ENCODE peak calls at places on chromosomes 3 and 15, in four cellular contexts. N is mesendoderm, F is IMR-90, Y is GM12878. C is an unnamed sample.
A peak's percentile ranks its signal among the peaks of the same experiment; 100 is the strongest.

GRCh38 chr3:64666171-64666581 is 21.6 kb downstream of the ADAMTS9 start:
- DNase-seq in N (no peak), Y (no peak), F (no peak), C (no peak)

GRCh38 chr3:13451301-13451673 is 28.8 kb upstream of the HDAC11 start:
- DNase-seq in N (no peak), F (peak; percentile 7), Y (no peak), C (no peak)

GRCh38 chr3:121749276-121750086 is at the start of gene GOLGB1:
- DNase-seq in F (peak; percentile 100), Y (peak; percentile 100), N (peak; percentile 100), C (peak; percentile 100)

GRCh38 chr3:149959443-149959842 is 11.3 kb downstream of the PFN2 start:
- DNase-seq in F (peak; percentile 34), Y (no peak), N (no peak), C (no peak)

GRCh38 chr15:78405336-78405924 is 32.6 kb upstream of the IREB2 start:
- DNase-seq in N (peak; percentile 40), Y (no peak), F (no peak), C (no peak)

GRCh38 chr3:89889386-89889785 is 782.0 kb downstream of the EPHA3 start:
- DNase-seq in Y (no peak), F (no peak), N (peak; percentile 92), C (no peak)

GRCh38 chr3:158097141-158097540 is 9.1 kb downstream of the SHOX2 start:
- DNase-seq in N (no peak), Y (no peak), F (no peak), C (no peak)

GRCh38 chr3:141825216-141826011 is 51.0 kb upstream of the ATP1B3 start:
- DNase-seq in Y (no peak), F (no peak), N (no peak), C (no peak)

GRCh38 chr3:171264758-171265157 is 195.4 kb downstream of the TNIK start:
- DNase-seq in F (no peak), N (no peak), Y (no peak), C (no peak)

GRCh38 chr3:138371070-138371950 is 22.9 kb downstream of the MRAS start:
- DNase-seq in N (no peak), F (no peak), Y (peak; percentile 64), C (no peak)

GRCh38 chr3:159781867-159782266 is 206.8 kb upstream of the IL12A start:
- DNase-seq in N (no peak), Y (no peak), F (no peak), C (no peak)

GRCh38 chr3:37986479-37987314 is 3.9 kb upstream of the VILL start:
- DNase-seq in F (no peak), N (peak; percentile 63), Y (no peak), C (no peak)

GRCh38 chr3:55897573-55898224 is 410.6 kb upstream of the WNT5A start:
- DNase-seq in Y (no peak), N (peak; percentile 83), F (peak; percentile 21), C (peak; percentile 19)

GRCh38 chr15:76012021-76012551 is at the start of gene NRG4:
- DNase-seq in F (peak; percentile 6), Y (no peak), N (no peak), C (no peak)

GRCh38 chr3:188202358-188203138 is 48.6 kb downstream of the LPP start:
- DNase-seq in F (no peak), Y (no peak), N (peak; percentile 77), C (no peak)

GRCh38 chr3:187856567-187856966 is 111.3 kb upstream of the BCL6 start:
- DNase-seq in F (no peak), Y (no peak), N (no peak), C (no peak)

GRCh38 chr3:100877286-100877685 is 115.9 kb downstream of the ABI3BP start:
- DNase-seq in N (no peak), Y (no peak), F (no peak), C (no peak)

GRCh38 chr3:188497021-188497420 is 343.1 kb downstream of the LPP start:
- DNase-seq in F (peak; percentile 25), N (peak; percentile 13), Y (no peak), C (no peak)

GRCh38 chr15:51448592-51449494 is 107.4 kb downstream of the GLDN start:
- DNase-seq in N (no peak), F (peak; percentile 10), Y (no peak), C (no peak)

GRCh38 chr3:110293660-110294059 is 778.0 kb upstream of the NECTIN3 start:
- DNase-seq in F (peak; percentile 37), Y (no peak), N (no peak), C (peak; percentile 5)

GRCh38 chr15:47801522-47801921 is 84.2 kb downstream of the SEMA6D start:
- DNase-seq in F (no peak), N (no peak), Y (no peak), C (no peak)

GRCh38 chr3:130737622-130738021 is 9.0 kb downstream of the PIK3R4 start:
- DNase-seq in Y (no peak), F (no peak), N (no peak), C (no peak)

GRCh38 chr3:111768076-111768475 is 91.0 kb upstream of the PHLDB2 start:
- DNase-seq in F (no peak), Y (no peak), N (no peak), C (no peak)
- H3K4me1 ChIP-seq in F (peaks cover 18% of the 10 kb centered on the region), Y (no peaks in the 10 kb centered on the region), N (no peaks in the 10 kb centered on the region), C (peaks cover 15% of the 10 kb centered on the region)

DNA sequence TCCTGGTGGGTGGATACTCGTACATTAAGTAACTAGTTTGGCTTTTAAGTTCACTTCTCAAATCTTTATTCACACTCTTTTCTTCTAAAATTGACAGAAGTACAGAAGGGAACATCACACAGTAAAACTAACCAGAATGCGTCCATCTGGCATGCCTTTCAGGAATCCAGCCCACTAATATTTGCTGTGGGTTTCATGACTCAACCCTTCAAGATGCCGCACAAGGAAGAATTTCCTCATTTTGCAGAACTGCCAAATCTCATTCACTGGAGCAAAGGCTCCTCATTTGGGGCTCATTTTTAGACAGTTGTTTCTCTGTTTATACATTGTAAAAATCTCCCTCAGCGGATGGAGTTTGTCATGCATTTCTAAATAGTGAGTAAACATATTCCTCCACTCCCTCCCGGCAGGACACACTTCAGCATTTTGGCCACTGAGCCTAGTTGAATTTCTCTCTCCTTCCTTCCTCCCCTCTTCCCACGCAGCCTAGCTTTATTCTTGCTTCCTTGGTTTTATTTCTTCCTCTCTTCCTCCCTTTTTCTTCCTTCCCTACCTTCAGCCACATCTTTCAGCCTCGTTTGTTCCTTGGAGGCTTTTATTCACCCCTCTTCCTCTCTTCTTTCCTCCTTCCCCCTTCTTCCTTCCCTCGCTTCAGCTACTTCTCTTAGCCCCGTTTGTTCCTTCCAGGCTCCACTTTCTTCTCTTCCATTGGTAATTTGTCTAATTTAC is 419.3 kb upstream of the NAALADL2 start:
- DNase-seq in Y (no peak), F (peak; percentile 98), N (peak; percentile 13), C (peak; percentile 99)
- H3K9ac ChIP-seq in Y (no peak overlapping the region), F (peak overlapping the region; percentile 86), N (peak overlapping the region; percentile 29), C (peak overlapping the region; percentile 87)

GRCh38 chr3:40287248-40287647 is 22.3 kb upstream of the EIF1B start:
- DNase-seq in F (no peak), Y (no peak), N (no peak), C (no peak)
- H3K4me1 ChIP-seq in F (no peaks in the 10 kb centered on the region), Y (no peaks in the 10 kb centered on the region), N (peaks cover 5% of the 10 kb centered on the region), C (no peaks in the 10 kb centered on the region)

GRCh38 chr3:145182196-145182911 is 978.6 kb downstream of the PLOD2 start:
- DNase-seq in Y (no peak), N (no peak), F (no peak), C (no peak)
- H3K9ac ChIP-seq in Y (no peak overlapping the region), N (no peak overlapping the region), F (no peak overlapping the region), C (no peak overlapping the region)

GRCh38 chr15:34336333-34336732 is 1.2 kb downstream of the SLC12A6 start:
- DNase-seq in N (no peak), Y (no peak), F (no peak), C (no peak)

GRCh38 chr15:34335176-34335575 is 2.4 kb downstream of the SLC12A6 start:
- DNase-seq in Y (no peak), N (no peak), F (no peak), C (no peak)

GRCh38 chr15:34337557-34338306 is at the start of gene SLC12A6:
- DNase-seq in Y (no peak), N (peak; percentile 90), F (peak; percentile 93), C (peak; percentile 89)

GRCh38 chr15:34336947-34337556 is 529 bp downstream of the SLC12A6 start:
- DNase-seq in Y (no peak), F (no peak), N (no peak), C (no peak)

DNA sequence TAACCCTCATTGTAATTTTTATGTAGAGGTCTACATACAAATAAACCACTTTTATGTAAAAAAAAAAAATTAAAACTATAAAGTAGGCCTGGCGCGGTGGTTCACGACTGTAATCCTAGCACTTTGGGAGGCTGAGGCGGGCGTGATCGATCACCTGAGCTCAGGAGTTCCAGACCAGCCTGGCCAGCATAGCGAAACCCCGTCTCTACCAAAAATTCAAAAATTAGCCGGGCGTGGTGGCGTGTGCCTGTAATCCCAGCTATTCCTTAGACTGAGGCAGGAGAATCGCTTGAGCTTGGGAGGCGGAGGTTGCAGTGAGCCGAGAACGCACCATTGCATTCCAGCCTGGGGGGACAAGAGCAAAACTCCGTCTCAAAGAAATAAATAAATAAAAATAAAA is 766 bp upstream of the SLC12A6 start:
- DNase-seq in F (no peak), N (no peak), Y (no peak), C (no peak)
- H3K4me1 ChIP-seq in F (peaks cover 10% of the 10 kb centered on the region), N (no peaks in the 10 kb centered on the region), Y (peaks cover 12% of the 10 kb centered on the region), C (peaks cover 7% of the 10 kb centered on the region)

DNA sequence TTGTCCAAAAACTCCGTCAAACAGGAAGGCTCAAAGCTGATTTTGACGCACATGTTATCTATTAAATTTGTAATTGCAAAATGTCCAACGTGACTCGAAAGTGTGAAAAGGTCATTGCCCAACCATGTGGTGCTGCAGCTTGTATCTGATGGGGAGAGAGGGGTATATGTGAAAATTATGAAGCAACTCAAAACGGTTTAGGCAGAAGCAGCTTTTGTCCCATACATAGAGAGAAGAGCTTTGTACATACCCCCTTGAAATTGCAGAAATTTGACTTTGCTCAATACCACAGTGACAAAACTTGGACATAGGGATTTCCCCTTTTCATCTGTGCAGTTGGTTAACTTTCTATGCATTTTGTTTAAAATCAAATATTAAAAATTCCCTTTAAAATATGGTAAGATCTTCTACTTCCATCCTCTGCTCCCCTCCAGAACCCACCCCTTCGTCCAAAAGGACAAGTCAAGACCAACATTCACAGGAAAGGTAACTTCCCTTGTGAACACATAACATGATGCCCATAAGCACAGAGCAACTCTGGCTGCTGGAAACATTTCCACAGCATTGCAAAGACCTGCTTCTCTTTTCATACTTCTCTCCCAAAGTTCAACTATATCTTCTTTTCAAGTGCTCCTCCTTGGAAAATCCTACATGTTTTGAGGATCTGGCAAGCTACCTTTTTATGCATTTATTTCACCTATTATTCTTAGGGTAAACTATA is 253.7 kb upstream of the THBS1 start:
- DNase-seq in N (no peak), F (no peak), Y (no peak), C (no peak)
- H3K9ac ChIP-seq in N (no peak overlapping the region), F (no peak overlapping the region), Y (no peak overlapping the region), C (no peak overlapping the region)

GRCh38 chr15:66771351-66771650 is 69.3 kb downstream of the SMAD6 start:
- DNase-seq in Y (no peak), F (no peak), N (no peak), C (no peak)
- H3K4me1 ChIP-seq in Y (peaks cover under 1% of the 10 kb centered on the region), F (peaks cover 43% of the 10 kb centered on the region), N (peaks cover 3% of the 10 kb centered on the region), C (peaks cover 21% of the 10 kb centered on the region)

GRCh38 chr15:67719330-67719959 is 105.9 kb upstream of the SKOR1 start:
- DNase-seq in F (no peak), Y (no peak), N (no peak), C (no peak)

GRCh38 chr15:67723294-67724024 is 101.8 kb upstream of the SKOR1 start:
- DNase-seq in Y (no peak), N (no peak), F (no peak), C (no peak)

GRCh38 chr15:67721996-67722395 is 103.3 kb upstream of the SKOR1 start:
- DNase-seq in Y (no peak), F (no peak), N (no peak), C (no peak)

GRCh38 chr15:67722418-67722817 is 102.9 kb upstream of the SKOR1 start:
- DNase-seq in Y (no peak), F (no peak), N (no peak), C (no peak)

GRCh38 chr15:67720556-67721175 is 104.6 kb upstream of the SKOR1 start:
- DNase-seq in F (no peak), N (no peak), Y (no peak), C (no peak)
- H3K9ac ChIP-seq in F (no peak overlapping the region), N (no peak overlapping the region), Y (no peak overlapping the region), C (no peak overlapping the region)

C was measured in fibroblast of lung.